ENCODE peak calls at places on chromosome 15, in four cellular contexts. A is NCI-H2081 treated with DMSO at 0.1 percent for 48 hours, Z is colonic mucosa, G is vagina. E is an unnamed sample.

GRCh38 chr15:41634072-41634628 is 26.1 kb upstream of the MGA start:
- DNase-seq in A (no peak), Z (no peak), G (no peak), E (no peak)

GRCh38 chr15:61064653-61065052 is 164.4 kb downstream of the RORA start:
- DNase-seq in A (no peak), Z (no peak), G (no peak), E (no peak)

GRCh38 chr15:88979674-88980073 is 66.5 kb upstream of the MFGE8 start:
- DNase-seq in A (no peak), Z (no peak), G (no peak), E (no peak)

GRCh38 chr15:62105266-62105665 is 38.5 kb downstream of the C2CD4A start:
- DNase-seq in A (no peak), Z (no peak), G (peak), E (no peak)

GRCh38 chr15:67820147-67820991 is 4.9 kb upstream of the SKOR1 start:
- DNase-seq in A (no peak), Z (no peak), G (no peak), E (no peak)

GRCh38 chr15:90902996-90903732 is at the start of gene MAN2A2:
- DNase-seq in A (no peak), Z (peak), G (no peak), E (peak)

GRCh38 chr15:76863123-76863522 is 42.0 kb downstream of the SCAPER start:
- DNase-seq in A (no peak), Z (no peak), G (no peak), E (no peak)

GRCh38 chr15:59306520-59307163 is 66.0 kb downstream of the MYO1E start:
- DNase-seq in A (no peak), Z (no peak), G (no peak), E (no peak)

GRCh38 chr15:67187351-67187854 is 67.1 kb downstream of the AAGAB start:
- DNase-seq in A (no peak), Z (no peak), G (no peak), E (no peak)